ENCODE peak calls at places on chromosomes 12 and 14, in five cellular contexts. One of them, this sample, is unnamed.

GRCh38 chr14:106518054-106518943 is 991.9 kb downstream of the TMEM121 start:
- DNase-seq in H1: no peak
- DNase-seq in H9: no peak
- DNase-seq in mesenchymal stem cell: no peak
- DNase-seq in SK-N-SH: peak; percentile 11
- DNase-seq in this sample: peak; percentile 92

GRCh38 chr12:113241191-113242017 is 20.1 kb downstream of the TPCN1 start:
- DNase-seq in H1: no peak
- DNase-seq in H9: peak; percentile 44
- DNase-seq in mesenchymal stem cell: peak; percentile 99
- DNase-seq in SK-N-SH: no peak
- DNase-seq in this sample: no peak

GRCh38 chr12:1234073-1234472 is 243.1 kb downstream of the ERC1 start:
- DNase-seq in H1: no peak
- DNase-seq in H9: no peak
- DNase-seq in mesenchymal stem cell: peak; percentile 15
- DNase-seq in SK-N-SH: no peak
- DNase-seq in this sample: no peak

GRCh38 chr12:115885040-115885439 is 392.5 kb downstream of the MED13L start:
- DNase-seq in H1: no peak
- DNase-seq in H9: no peak
- DNase-seq in mesenchymal stem cell: no peak
- DNase-seq in SK-N-SH: no peak
- DNase-seq in this sample: no peak

GRCh38 chr14:25090716-25091454 is 40.9 kb upstream of the STXBP6 start:
- DNase-seq in H1: no peak
- DNase-seq in H9: no peak
- DNase-seq in mesenchymal stem cell: peak; percentile 39
- DNase-seq in SK-N-SH: no peak
- DNase-seq in this sample: no peak

GRCh38 chr12:26126340-26127284 is 1.8 kb upstream of the BHLHE41 start:
- DNase-seq in H1: peak; percentile 85
- DNase-seq in H9: peak; percentile 91
- DNase-seq in mesenchymal stem cell: peak; percentile 90
- DNase-seq in SK-N-SH: peak; percentile 90
- DNase-seq in this sample: peak; percentile 82

GRCh38 chr14:106642090-106642489 is 1115.7 kb downstream of the TMEM121 start:
- DNase-seq in H1: no peak
- DNase-seq in H9: no peak
- DNase-seq in mesenchymal stem cell: no peak
- DNase-seq in SK-N-SH: no peak
- DNase-seq in this sample: no peak

GRCh38 chr12:3490848-3491382 is at the start of gene PRMT8:
- DNase-seq in H1: peak; percentile 76
- DNase-seq in H9: peak; percentile 75
- DNase-seq in mesenchymal stem cell: no peak
- DNase-seq in SK-N-SH: peak; percentile 83
- DNase-seq in this sample: no peak

GRCh38 chr12:11785722-11786121 is 136.2 kb downstream of the ETV6 start:
- DNase-seq in H1: no peak
- DNase-seq in H9: no peak
- DNase-seq in mesenchymal stem cell: no peak
- DNase-seq in SK-N-SH: no peak
- DNase-seq in this sample: no peak

GRCh38 chr14:56273151-56273550 is 154.9 kb downstream of the PELI2 start:
- DNase-seq in H1: no peak
- DNase-seq in H9: no peak
- DNase-seq in mesenchymal stem cell: peak; percentile 8
- DNase-seq in SK-N-SH: no peak
- DNase-seq in this sample: no peak

GRCh38 chr12:60394680-60395079 is 798.9 kb downstream of the SLC16A7 start:
- DNase-seq in H1: no peak
- DNase-seq in H9: no peak
- DNase-seq in mesenchymal stem cell: peak; percentile 43
- DNase-seq in SK-N-SH: no peak
- DNase-seq in this sample: no peak

GRCh38 chr12:64627781-64628180 is 17.5 kb downstream of the RASSF3 start:
- DNase-seq in H1: no peak
- DNase-seq in H9: no peak
- DNase-seq in mesenchymal stem cell: peak; percentile 58
- DNase-seq in SK-N-SH: no peak
- DNase-seq in this sample: no peak

GRCh38 chr12:78671295-78671694 is 193.3 kb upstream of the SYT1 start:
- DNase-seq in H1: no peak
- DNase-seq in H9: no peak
- DNase-seq in mesenchymal stem cell: peak; percentile 47
- DNase-seq in SK-N-SH: no peak
- DNase-seq in this sample: no peak

GRCh38 chr12:76633415-76633814 is 73.8 kb upstream of the OSBPL8 start:
- DNase-seq in H1: no peak
- DNase-seq in H9: no peak
- DNase-seq in mesenchymal stem cell: no peak
- DNase-seq in SK-N-SH: peak; percentile 38
- DNase-seq in this sample: no peak

GRCh38 chr12:15634010-15634676 is 155.0 kb downstream of the EPS8 start:
- DNase-seq in H1: no peak
- DNase-seq in H9: no peak
- DNase-seq in mesenchymal stem cell: peak; percentile 59
- DNase-seq in SK-N-SH: no peak
- DNase-seq in this sample: peak; percentile 5

GRCh38 chr12:130832561-130833209 is 6.4 kb downstream of the STX2 start:
- DNase-seq in H1: no peak
- DNase-seq in H9: peak; percentile 30
- DNase-seq in mesenchymal stem cell: peak; percentile 75
- DNase-seq in SK-N-SH: no peak
- DNase-seq in this sample: no peak

GRCh38 chr12:70661762-70662161 is 24.5 kb upstream of the PTPRB start:
- DNase-seq in H1: no peak
- DNase-seq in H9: no peak
- DNase-seq in mesenchymal stem cell: peak; percentile 56
- DNase-seq in SK-N-SH: no peak
- DNase-seq in this sample: no peak

GRCh38 chr14:104913413-104913812 is 11.3 kb upstream of the PLD4 start:
- DNase-seq in H1: no peak
- DNase-seq in H9: no peak
- DNase-seq in mesenchymal stem cell: no peak
- DNase-seq in SK-N-SH: no peak
- DNase-seq in this sample: no peak

GRCh38 chr12:99609455-99610181 is 37.9 kb upstream of the GARIN6 start:
- DNase-seq in H1: no peak
- DNase-seq in H9: no peak
- DNase-seq in mesenchymal stem cell: no peak
- DNase-seq in SK-N-SH: no peak
- DNase-seq in this sample: no peak

GRCh38 chr12:93183940-93184663 is 193.6 kb upstream of the NUDT4 start:
- DNase-seq in H1: no peak
- DNase-seq in H9: no peak
- DNase-seq in mesenchymal stem cell: peak; percentile 43
- DNase-seq in SK-N-SH: peak; percentile 10
- DNase-seq in this sample: no peak

GRCh38 chr14:91128699-91129098 is 14.8 kb downstream of the DGLUCY start:
- DNase-seq in H1: no peak
- DNase-seq in H9: no peak
- DNase-seq in mesenchymal stem cell: no peak
- DNase-seq in SK-N-SH: no peak
- DNase-seq in this sample: no peak

GRCh38 chr14:65599375-65599774 is 186.8 kb downstream of the FUT8 start:
- DNase-seq in H1: no peak
- DNase-seq in H9: no peak
- DNase-seq in mesenchymal stem cell: peak; percentile 6
- DNase-seq in SK-N-SH: no peak
- DNase-seq in this sample: no peak

GRCh38 chr14:89915114-89915878 is 39.2 kb downstream of the EFCAB11 start:
- DNase-seq in H1: peak; percentile 75
- DNase-seq in H9: peak; percentile 34
- DNase-seq in mesenchymal stem cell: peak; percentile 83
- DNase-seq in SK-N-SH: peak; percentile 50
- DNase-seq in this sample: peak; percentile 90

GRCh38 chr12:123767613-123768012 is 5.5 kb downstream of the DNAH10 start:
- DNase-seq in H1: no peak
- DNase-seq in H9: no peak
- DNase-seq in mesenchymal stem cell: no peak
- DNase-seq in SK-N-SH: no peak
- DNase-seq in this sample: no peak

GRCh38 chr12:88309546-88309945 is 167.4 kb downstream of the TMTC3 start:
- DNase-seq in H1: no peak
- DNase-seq in H9: no peak
- DNase-seq in mesenchymal stem cell: peak; percentile 75
- DNase-seq in SK-N-SH: no peak
- DNase-seq in this sample: no peak

GRCh38 chr14:54650331-54651017 is 83.5 kb downstream of the SAMD4A start:
- DNase-seq in H1: no peak
- DNase-seq in H9: no peak
- DNase-seq in mesenchymal stem cell: peak; percentile 96
- DNase-seq in SK-N-SH: no peak
- DNase-seq in this sample: no peak

GRCh38 chr12:98587084-98587483 is 6.4 kb upstream of the SLC25A3 start:
- DNase-seq in H1: no peak
- DNase-seq in H9: no peak
- DNase-seq in mesenchymal stem cell: no peak
- DNase-seq in SK-N-SH: no peak
- DNase-seq in this sample: no peak

GRCh38 chr12:111182391-111182790 is 186.5 kb downstream of the PHETA1 start:
- DNase-seq in H1: no peak
- DNase-seq in H9: no peak
- DNase-seq in mesenchymal stem cell: no peak
- DNase-seq in SK-N-SH: no peak
- DNase-seq in this sample: no peak

GRCh38 chr14:64110832-64111231 is 183.3 kb downstream of the ESR2 start:
- DNase-seq in H1: no peak
- DNase-seq in H9: no peak
- DNase-seq in mesenchymal stem cell: no peak
- DNase-seq in SK-N-SH: no peak
- DNase-seq in this sample: no peak

GRCh38 chr12:89245090-89245489 is 107.2 kb downstream of the DUSP6 start:
- DNase-seq in H1: no peak
- DNase-seq in H9: no peak
- DNase-seq in mesenchymal stem cell: peak; percentile 77
- DNase-seq in SK-N-SH: no peak
- DNase-seq in this sample: no peak

GRCh38 chr12:5204831-5205230 is 161.2 kb downstream of the KCNA5 start:
- DNase-seq in H1: no peak
- DNase-seq in H9: no peak
- DNase-seq in mesenchymal stem cell: no peak
- DNase-seq in SK-N-SH: no peak
- DNase-seq in this sample: no peak
- H3K4me2 ChIP-seq in H1: no peak overlapping the region
- H3K4me2 ChIP-seq in H9: no peak overlapping the region
- H3K4me2 ChIP-seq in mesenchymal stem cell: no peak overlapping the region
- H3K4me2 ChIP-seq in SK-N-SH: no peak overlapping the region
- H3K4me2 ChIP-seq in this sample: no peak overlapping the region

GRCh38 chr12:68815232-68815927 is 7.4 kb downstream of the MDM2 start:
- DNase-seq in H1: no peak
- DNase-seq in H9: no peak
- DNase-seq in mesenchymal stem cell: no peak
- DNase-seq in SK-N-SH: no peak
- DNase-seq in this sample: no peak

GRCh38 chr12:68814490-68815231 is 6.7 kb downstream of the MDM2 start:
- DNase-seq in H1: no peak
- DNase-seq in H9: no peak
- DNase-seq in mesenchymal stem cell: no peak
- DNase-seq in SK-N-SH: no peak
- DNase-seq in this sample: no peak

GRCh38 chr12:68813242-68813593 is 5.2 kb downstream of the MDM2 start:
- DNase-seq in H1: no peak
- DNase-seq in H9: no peak
- DNase-seq in mesenchymal stem cell: no peak
- DNase-seq in SK-N-SH: no peak
- DNase-seq in this sample: no peak

GRCh38 chr12:68812553-68813241 is 4.7 kb downstream of the MDM2 start:
- DNase-seq in H1: no peak
- DNase-seq in H9: no peak
- DNase-seq in mesenchymal stem cell: no peak
- DNase-seq in SK-N-SH: no peak
- DNase-seq in this sample: no peak

GRCh38 chr12:68815928-68816800 is 8.2 kb downstream of the MDM2 start:
- DNase-seq in H1: no peak
- DNase-seq in H9: no peak
- DNase-seq in mesenchymal stem cell: no peak
- DNase-seq in SK-N-SH: no peak
- DNase-seq in this sample: no peak
- H3K4me2 ChIP-seq in H1: no peak overlapping the region
- H3K4me2 ChIP-seq in H9: no peak overlapping the region
- H3K4me2 ChIP-seq in mesenchymal stem cell: no peak overlapping the region
- H3K4me2 ChIP-seq in SK-N-SH: peak overlapping the region; percentile 76
- H3K4me2 ChIP-seq in this sample: no peak overlapping the region

DNA sequence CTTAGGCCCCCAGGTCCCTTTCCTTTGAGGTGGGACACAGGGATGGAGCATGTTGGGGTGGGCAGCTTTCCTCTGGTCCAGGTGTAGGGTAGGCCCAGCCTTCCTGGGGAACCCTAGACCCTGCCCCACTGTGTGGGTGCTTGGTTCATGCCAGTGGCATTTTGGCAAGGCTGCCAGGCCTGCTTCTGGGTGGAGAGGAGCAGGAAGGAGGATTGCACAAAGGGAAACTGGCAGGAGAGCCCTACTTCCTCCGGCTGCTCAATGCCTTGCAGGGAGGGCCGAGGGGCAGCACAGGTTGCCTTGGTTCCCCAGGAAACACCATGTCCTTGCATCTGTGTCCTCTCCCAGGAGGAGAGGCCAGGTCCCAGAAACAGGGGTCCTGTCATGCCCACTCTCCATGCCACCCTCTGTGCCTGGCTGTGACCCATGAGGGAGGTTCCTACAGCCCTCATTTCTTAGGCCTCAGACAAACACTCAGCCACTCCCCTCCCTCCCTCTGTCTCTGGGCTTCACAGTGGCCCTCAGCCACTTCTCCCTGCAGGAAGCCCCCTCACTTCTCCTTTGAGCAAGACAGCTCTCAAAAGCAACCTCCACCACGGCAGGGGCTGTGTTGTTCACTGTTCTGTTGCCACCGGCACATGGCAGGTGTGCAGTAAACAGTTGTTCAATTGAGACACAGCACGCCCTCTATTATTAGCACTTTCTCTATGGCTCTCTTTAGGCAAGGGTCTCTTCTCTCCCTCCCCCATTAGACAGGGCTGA is 6.8 kb upstream of the KRT80 start:
- DNase-seq in H1: no peak
- DNase-seq in H9: no peak
- DNase-seq in mesenchymal stem cell: no peak
- DNase-seq in SK-N-SH: no peak
- DNase-seq in this sample: no peak
- H3K4me2 ChIP-seq in H1: no peak overlapping the region
- H3K4me2 ChIP-seq in H9: no peak overlapping the region
- H3K4me2 ChIP-seq in mesenchymal stem cell: no peak overlapping the region
- H3K4me2 ChIP-seq in SK-N-SH: no peak overlapping the region
- H3K4me2 ChIP-seq in this sample: no peak overlapping the region

GRCh38 chr12:19951664-19952063 is 416.7 kb upstream of the PDE3A start:
- DNase-seq in H1: no peak
- DNase-seq in H9: no peak
- DNase-seq in mesenchymal stem cell: no peak
- DNase-seq in SK-N-SH: no peak
- DNase-seq in this sample: no peak

GRCh38 chr12:19941096-19941495 is 427.2 kb upstream of the PDE3A start:
- DNase-seq in H1: no peak
- DNase-seq in H9: no peak
- DNase-seq in mesenchymal stem cell: no peak
- DNase-seq in SK-N-SH: no peak
- DNase-seq in this sample: no peak

GRCh38 chr12:19946549-19946948 is 421.8 kb upstream of the PDE3A start:
- DNase-seq in H1: no peak
- DNase-seq in H9: no peak
- DNase-seq in mesenchymal stem cell: peak; percentile 96
- DNase-seq in SK-N-SH: no peak
- DNase-seq in this sample: no peak

GRCh38 chr12:19945559-19946485 is 422.5 kb upstream of the PDE3A start:
- DNase-seq in H1: no peak
- DNase-seq in H9: no peak
- DNase-seq in mesenchymal stem cell: peak; percentile 76
- DNase-seq in SK-N-SH: peak; percentile 76
- DNase-seq in this sample: no peak
- H3K4me2 ChIP-seq in H1: no peak overlapping the region
- H3K4me2 ChIP-seq in H9: no peak overlapping the region
- H3K4me2 ChIP-seq in mesenchymal stem cell: no peak overlapping the region
- H3K4me2 ChIP-seq in SK-N-SH: peak overlapping the region; percentile 22
- H3K4me2 ChIP-seq in this sample: no peak overlapping the region

This sample was measured in Karpas-422.